ENCODE peak calls at places on chromosome 7, in ten cellular contexts. B, M, L, S, I, N, F, W, Y and H are unnamed samples.
A peak's percentile ranks its signal among the peaks of the same experiment; 100 is the strongest.

GRCh38 chr7:12889391-12889790 is 202.0 kb downstream of the ARL4A start:
- DNase-seq in I (no peak), L (peak; percentile 33), M (no peak), Y (peak; percentile 35), N (no peak), F (no peak), S (no peak), B (no peak), W (no peak), H (no peak)

GRCh38 chr7:151867912-151868804 is 8.8 kb downstream of the PRKAG2 start:
- DNase-seq in L (no peak), F (peak; percentile 87), S (no peak), I (no peak), B (peak; percentile 34), M (peak; percentile 81), Y (no peak), N (no peak), W (peak; percentile 74), H (no peak)

GRCh38 chr7:38102486-38102885 is 75.6 kb upstream of the STARD3NL start:
- DNase-seq in F (no peak), I (no peak), S (no peak), Y (peak; percentile 83), B (no peak), L (peak; percentile 22), M (no peak), N (peak; percentile 38), W (no peak), H (no peak)

GRCh38 chr7:17205850-17206353 is 92.5 kb upstream of the AHR start:
- DNase-seq in L (no peak), F (no peak), S (no peak), Y (no peak), I (no peak), M (no peak), W (no peak), N (no peak), B (no peak), H (no peak)

GRCh38 chr7:40536406-40536805 is 401.6 kb downstream of the SUGCT start:
- DNase-seq in Y (no peak), M (no peak), W (no peak), F (no peak), N (no peak), L (no peak), B (no peak), I (no peak), S (no peak), H (no peak)

GRCh38 chr7:20596653-20597052 is 18.8 kb upstream of the ABCB5 start:
- DNase-seq in L (peak; percentile 23), B (no peak), M (no peak), N (no peak), F (no peak), Y (peak; percentile 85), I (no peak), W (no peak), S (no peak), H (peak; percentile 40)

GRCh38 chr7:102860351-102860811 is 52.4 kb upstream of the LRRC17 start:
- DNase-seq in B (no peak), S (peak; percentile 70), M (no peak), N (peak; percentile 97), L (peak; percentile 94), F (no peak), I (peak; percentile 42), Y (peak; percentile 88), W (no peak), H (no peak)

GRCh38 chr7:149670288-149670687 is 103.1 kb downstream of the ZNF467 start:
- DNase-seq in W (peak; percentile 52), I (no peak), M (no peak), F (peak; percentile 39), L (peak; percentile 90), B (no peak), S (peak; percentile 38), N (no peak), Y (peak; percentile 49), H (peak; percentile 67)

GRCh38 chr7:79009647-79010046 is 443.8 kb downstream of the MAGI2 start:
- DNase-seq in F (no peak), L (no peak), I (no peak), M (no peak), B (no peak), Y (no peak), S (no peak), N (no peak), W (no peak), H (no peak)

GRCh38 chr7:87474533-87475358 is 734 bp downstream of the ABCB4 start:
- DNase-seq in M (no peak), W (peak; percentile 20), I (no peak), L (no peak), S (peak; percentile 25), B (no peak), Y (peak; percentile 50), N (no peak), F (no peak), H (no peak)

GRCh38 chr7:25407932-25408480 is 179.7 kb upstream of the NPVF start:
- DNase-seq in N (no peak), M (no peak), Y (no peak), W (no peak), F (no peak), B (no peak), S (no peak), L (no peak), I (no peak), H (no peak)

GRCh38 chr7:32206987-32207386 is 136.8 kb upstream of the PDE1C start:
- DNase-seq in M (no peak), W (peak; percentile 29), I (no peak), S (peak; percentile 35), B (no peak), N (no peak), Y (peak; percentile 11), L (peak; percentile 23), F (peak; percentile 30), H (peak; percentile 5)

GRCh38 chr7:63925626-63926460 is 72.8 kb upstream of the ZNF722 start:
- DNase-seq in L (no peak), F (peak; percentile 96), S (no peak), W (peak; percentile 94), B (peak; percentile 93), N (no peak), I (no peak), Y (no peak), M (peak; percentile 95), H (no peak)

GRCh38 chr7:17690030-17690429 is 250.3 kb downstream of the SNX13 start:
- DNase-seq in N (peak; percentile 57), W (no peak), S (no peak), L (peak; percentile 81), Y (peak; percentile 98), I (no peak), M (no peak), B (no peak), F (no peak), H (peak; percentile 95)

GRCh38 chr7:159034988-159035387 is 109.7 kb downstream of the VIPR2 start:
- DNase-seq in I (no peak), W (no peak), Y (no peak), N (no peak), S (no peak), M (no peak), B (no peak), L (no peak), F (no peak), H (no peak)

GRCh38 chr7:75656740-75657139 is 82.0 kb downstream of the HIP1 start:
- DNase-seq in Y (no peak), M (no peak), W (no peak), N (no peak), S (no peak), F (no peak), I (no peak), B (no peak), L (no peak), H (no peak)
- TF ChIP-seq CTCF in Y (no peak), M (no peak), W (no peak), N (no peak), S (no peak), F (no peak), I (no peak), B (no peak), L (no peak), H (no peak)

GRCh38 chr7:66903360-66904062 is 17.5 kb upstream of the TMEM248 start:
- DNase-seq in N (no peak), I (no peak), F (no peak), Y (no peak), W (no peak), B (no peak), M (no peak), L (no peak), S (no peak), H (no peak)

GRCh38 chr7:66905243-66905642 is 15.8 kb upstream of the TMEM248 start:
- DNase-seq in B (no peak), Y (no peak), W (no peak), F (no peak), N (no peak), L (no peak), S (no peak), M (no peak), I (no peak), H (no peak)

GRCh38 chr7:66907731-66908130 is 13.3 kb upstream of the TMEM248 start:
- DNase-seq in L (no peak), I (no peak), S (no peak), N (no peak), B (no peak), Y (no peak), F (no peak), W (no peak), M (no peak), H (no peak)

GRCh38 chr7:66904063-66904593 is 16.9 kb upstream of the TMEM248 start:
- DNase-seq in I (no peak), W (no peak), L (no peak), F (no peak), S (no peak), B (no peak), Y (no peak), N (no peak), M (no peak), H (no peak)

GRCh38 chr7:66905689-66906088 is 15.3 kb upstream of the TMEM248 start:
- DNase-seq in F (no peak), B (no peak), S (no peak), N (no peak), L (no peak), I (no peak), W (no peak), Y (no peak), M (no peak), H (no peak)
- TF ChIP-seq CTCF in F (no peak), B (no peak), S (no peak), N (no peak), L (peak; percentile 28), I (no peak), W (no peak), Y (no peak), M (no peak), H (no peak)

DNA sequence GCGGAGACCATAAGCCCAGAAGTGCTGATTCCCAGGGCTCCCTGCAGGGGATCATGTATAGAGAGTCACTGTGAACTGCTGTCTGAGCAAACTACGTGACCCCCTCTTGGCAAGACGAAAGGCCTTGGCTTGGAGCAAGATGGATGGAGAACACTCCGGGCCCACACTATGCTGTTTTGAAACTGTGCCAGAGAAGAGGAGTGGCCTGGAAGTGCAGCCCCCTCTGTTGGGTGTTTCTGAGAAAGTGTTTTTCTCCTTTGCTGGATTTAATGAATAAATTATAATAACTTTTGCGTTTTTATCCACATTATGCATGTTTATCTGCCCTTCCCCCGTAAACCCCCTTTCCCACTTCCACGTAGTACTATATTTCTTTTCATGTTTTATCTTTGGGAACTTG is 639.3 kb upstream of the GALNT17 start:
- DNase-seq in S (no peak), I (no peak), M (no peak), B (no peak), N (no peak), F (no peak), L (no peak), Y (no peak), W (no peak), H (no peak)
- TF ChIP-seq CTCF in S (no peak), I (no peak), M (no peak), B (no peak), N (no peak), F (no peak), L (no peak), Y (no peak), W (no peak), H (no peak)

GRCh38 chr7:107643407-107643806 is 17.2 kb upstream of the SLC26A4 start:
- DNase-seq in L (peak; percentile 49), S (no peak), F (no peak), B (no peak), Y (peak; percentile 70), W (no peak), M (no peak), I (no peak), N (no peak), H (peak; percentile 17)
- TF ChIP-seq CTCF in L (peak; percentile 37), S (no peak), F (no peak), B (no peak), Y (peak; percentile 53), W (no peak), M (no peak), I (no peak), N (peak; percentile 36), H (no peak)